ENCODE peak calls at places on chromosomes 11 and 22, in ten cellular contexts. K is lower leg skin; B is trophoblast cell; V is cardiac fibroblast; I is ovary; M is GM12865; G is Jurkat, Clone E6-1; A is dorsolateral prefrontal cortex; J is CD8-positive, alpha-beta memory T cell; Z is heart right ventricle. L is an unnamed sample.

GRCh38 chr11:12725047-12725862 is 51.0 kb downstream of the TEAD1 start:
- DNase-seq in K (no peak), B (no peak), V (peak), I (no peak), M (peak), G (no peak), A (no peak), J (no peak), Z (no peak), L (no peak)

GRCh38 chr11:3882671-3883070 is 27.2 kb downstream of the STIM1 start:
- DNase-seq in K (no peak), B (no peak), V (no peak), I (no peak), M (no peak), G (no peak), A (no peak), J (peak), Z (no peak), L (no peak)

GRCh38 chr11:27485930-27486773 is 13.6 kb upstream of the LGR4 start:
- DNase-seq in K (peak), B (peak), V (peak), I (no peak), M (peak), G (peak), A (no peak), J (peak), Z (no peak), L (no peak)

GRCh38 chr11:61102667-61103491 is 590 bp downstream of the CD5 start:
- DNase-seq in K (no peak), B (no peak), V (no peak), I (no peak), M (no peak), G (peak), A (no peak), J (peak), Z (no peak), L (no peak)

GRCh38 chr11:45754261-45754709 is 50.7 kb upstream of the SLC35C1 start:
- DNase-seq in K (no peak), B (peak), V (peak), I (peak), M (no peak), G (no peak), A (no peak), J (no peak), Z (peak), L (no peak)

GRCh38 chr11:119121811-119122124 is 388 bp downstream of the HINFP start:
- DNase-seq in K (no peak), B (no peak), V (no peak), I (no peak), M (no peak), G (no peak), A (no peak), J (no peak), Z (no peak), L (no peak)

GRCh38 chr11:12979928-12980689 is 29.0 kb upstream of the RASSF10 start:
- DNase-seq in K (no peak), B (no peak), V (no peak), I (no peak), M (no peak), G (no peak), A (no peak), J (no peak), Z (no peak), L (no peak)

GRCh38 chr11:65650547-65651338 is 12.0 kb downstream of the RELA start:
- DNase-seq in K (no peak), B (peak), V (no peak), I (peak), M (no peak), G (no peak), A (no peak), J (no peak), Z (no peak), L (no peak)

GRCh38 chr11:3849297-3849874 is 6.1 kb upstream of the STIM1 start:
- DNase-seq in K (no peak), B (peak), V (peak), I (no peak), M (peak), G (no peak), A (no peak), J (peak), Z (no peak), L (no peak)

GRCh38 chr22:20127318-20127868 is 4.2 kb upstream of the ZDHHC8 start:
- DNase-seq in K (no peak), B (no peak), V (no peak), I (no peak), M (no peak), G (no peak), A (no peak), J (no peak), Z (no peak), L (no peak)

GRCh38 chr22:30649430-30650007 is 13.9 kb downstream of the SLC35E4 start:
- DNase-seq in K (peak), B (peak), V (peak), I (no peak), M (peak), G (no peak), A (no peak), J (no peak), Z (no peak), L (peak)

GRCh38 chr11:47003180-47003877 is 66.8 kb downstream of the CSTPP1 start:
- DNase-seq in K (no peak), B (no peak), V (no peak), I (no peak), M (no peak), G (peak), A (no peak), J (no peak), Z (no peak), L (no peak)

GRCh38 chr22:25698986-25699385 is 43.0 kb upstream of the MYO18B start:
- DNase-seq in K (no peak), B (no peak), V (no peak), I (no peak), M (no peak), G (no peak), A (no peak), J (no peak), Z (no peak), L (no peak)

GRCh38 chr11:100789500-100789899 is 102.4 kb downstream of the ARHGAP42 start:
- DNase-seq in K (peak), B (peak), V (peak), I (no peak), M (no peak), G (no peak), A (no peak), J (no peak), Z (peak), L (no peak)

GRCh38 chr11:62726156-62727006 is 876 bp downstream of the HNRNPUL2 start:
- DNase-seq in K (peak), B (no peak), V (no peak), I (no peak), M (no peak), G (no peak), A (no peak), J (peak), Z (no peak), L (no peak)

GRCh38 chr11:8167796-8168195 is 1.0 kb downstream of the RIC3 start:
- DNase-seq in K (no peak), B (no peak), V (peak), I (no peak), M (no peak), G (peak), A (no peak), J (no peak), Z (no peak), L (no peak)

GRCh38 chr22:20176421-20177060 is 25.7 kb upstream of the CCDC188 start:
- DNase-seq in K (no peak), B (no peak), V (no peak), I (no peak), M (no peak), G (no peak), A (no peak), J (no peak), Z (no peak), L (no peak)

GRCh38 chr11:94638278-94638901 is 71.2 kb downstream of the PIWIL4 start:
- DNase-seq in K (no peak), B (peak), V (no peak), I (no peak), M (no peak), G (no peak), A (no peak), J (no peak), Z (no peak), L (no peak)

GRCh38 chr22:44193537-44193896 is 12.8 kb downstream of the PARVG start:
- DNase-seq in K (no peak), B (no peak), V (no peak), I (no peak), M (peak), G (peak), A (no peak), J (peak), Z (no peak), L (no peak)

GRCh38 chr11:57155400-57155799 is 26.4 kb upstream of the LRRC55 start:
- DNase-seq in K (no peak), B (peak), V (no peak), I (no peak), M (no peak), G (no peak), A (no peak), J (no peak), Z (no peak), L (no peak)

GRCh38 chr11:110147965-110148709 is 54.9 kb downstream of the ZC3H12C start:
- DNase-seq in K (no peak), B (no peak), V (peak), I (no peak), M (no peak), G (no peak), A (no peak), J (no peak), Z (no peak), L (peak)

GRCh38 chr11:118264568-118265470 is 722 bp upstream of the MPZL2 start:
- DNase-seq in K (no peak), B (no peak), V (no peak), I (no peak), M (no peak), G (no peak), A (no peak), J (no peak), Z (no peak), L (no peak)

GRCh38 chr22:47100646-47101045 is 338.2 kb downstream of the TBC1D22A start:
- DNase-seq in K (no peak), B (no peak), V (no peak), I (no peak), M (no peak), G (no peak), A (no peak), J (no peak), Z (no peak), L (no peak)

GRCh38 chr22:43919106-43919965 is 4.3 kb upstream of the PNPLA3 start:
- DNase-seq in K (no peak), B (no peak), V (no peak), I (no peak), M (no peak), G (no peak), A (no peak), J (no peak), Z (no peak), L (no peak)

GRCh38 chr22:46066691-46067090 is 83.6 kb upstream of the PPARA start:
- DNase-seq in K (no peak), B (no peak), V (no peak), I (no peak), M (no peak), G (no peak), A (peak), J (no peak), Z (peak), L (no peak)

GRCh38 chr11:116371146-116371545 is 401.6 kb downstream of the BUD13 start:
- DNase-seq in K (no peak), B (no peak), V (no peak), I (no peak), M (no peak), G (no peak), A (no peak), J (no peak), Z (no peak), L (no peak)

GRCh38 chr11:68843703-68844312 is 2.1 kb upstream of the CPT1A start:
- DNase-seq in K (no peak), B (peak), V (peak), I (peak), M (peak), G (peak), A (no peak), J (peak), Z (peak), L (no peak)

GRCh38 chr11:68844801-68845200 is 3.1 kb upstream of the CPT1A start:
- DNase-seq in K (no peak), B (peak), V (no peak), I (no peak), M (no peak), G (no peak), A (no peak), J (no peak), Z (no peak), L (no peak)

GRCh38 chr11:68843052-68843561 is 1.4 kb upstream of the CPT1A start:
- DNase-seq in K (no peak), B (no peak), V (peak), I (no peak), M (peak), G (peak), A (no peak), J (peak), Z (no peak), L (no peak)

GRCh38 chr11:68845351-68846002 is 3.8 kb upstream of the CPT1A start:
- DNase-seq in K (no peak), B (peak), V (peak), I (no peak), M (no peak), G (no peak), A (no peak), J (no peak), Z (no peak), L (no peak)

GRCh38 chr11:68844376-68844775 is 2.7 kb upstream of the CPT1A start:
- DNase-seq in K (no peak), B (peak), V (no peak), I (no peak), M (no peak), G (no peak), A (no peak), J (no peak), Z (no peak), L (no peak)
- H3K4me3 ChIP-seq in K (no peak), B (no peak), V (no peak), I (no peak), M (no peak), G (peak), A (no peak), J (peak), Z (no peak), L (no peak)

GRCh38 chr22:35587896-35588295 is 29.2 kb downstream of the MB start:
- DNase-seq in K (no peak), B (no peak), V (no peak), I (no peak), M (no peak), G (no peak), A (no peak), J (no peak), Z (no peak), L (no peak)

GRCh38 chr22:35590634-35591295 is 26.4 kb downstream of the MB start:
- DNase-seq in K (no peak), B (no peak), V (no peak), I (no peak), M (no peak), G (no peak), A (no peak), J (no peak), Z (peak), L (no peak)

GRCh38 chr22:35591696-35592417 is 25.3 kb downstream of the MB start:
- DNase-seq in K (no peak), B (peak), V (no peak), I (no peak), M (no peak), G (no peak), A (no peak), J (no peak), Z (no peak), L (no peak)

GRCh38 chr22:35589071-35589735 is 27.9 kb downstream of the MB start:
- DNase-seq in K (no peak), B (peak), V (peak), I (no peak), M (no peak), G (no peak), A (no peak), J (no peak), Z (no peak), L (peak)

DNA sequence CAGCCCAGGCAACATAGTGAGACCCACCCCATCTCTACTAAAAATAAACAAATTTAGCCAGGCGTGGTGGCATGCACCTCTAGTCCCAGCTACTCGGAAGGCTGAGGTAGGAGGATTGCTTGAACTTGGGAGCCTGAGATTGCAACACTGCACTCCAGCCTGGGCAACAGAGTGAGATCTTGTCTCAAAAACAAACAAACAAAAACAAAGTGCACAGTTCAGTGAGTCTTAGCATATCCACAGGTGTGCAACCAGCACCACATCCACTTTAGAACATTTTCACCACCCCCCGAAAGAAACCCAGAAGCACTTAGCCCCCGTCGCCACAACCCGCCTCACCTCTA is 27.4 kb downstream of the MB start:
- DNase-seq in K (no peak), B (no peak), V (no peak), I (no peak), M (no peak), G (no peak), A (no peak), J (no peak), Z (no peak), L (no peak)
- H3K4me3 ChIP-seq in K (no peak), B (no peak), V (no peak), I (no peak), M (no peak), G (no peak), A (no peak), J (no peak), Z (no peak), L (no peak)

GRCh38 chr11:64007160-64007628 is 21.0 kb downstream of the OTUB1 start:
- DNase-seq in K (no peak), B (peak), V (peak), I (no peak), M (no peak), G (no peak), A (no peak), J (no peak), Z (no peak), L (no peak)

GRCh38 chr11:64009234-64009633 is 23.0 kb downstream of the OTUB1 start:
- DNase-seq in K (no peak), B (no peak), V (no peak), I (no peak), M (no peak), G (no peak), A (no peak), J (no peak), Z (no peak), L (no peak)

GRCh38 chr11:64008283-64008931 is 22.2 kb downstream of the OTUB1 start:
- DNase-seq in K (no peak), B (no peak), V (no peak), I (no peak), M (no peak), G (no peak), A (no peak), J (no peak), Z (no peak), L (no peak)

GRCh38 chr11:64006468-64006867 is 20.2 kb downstream of the OTUB1 start:
- DNase-seq in K (no peak), B (no peak), V (no peak), I (no peak), M (no peak), G (no peak), A (no peak), J (no peak), Z (no peak), L (no peak)

DNA sequence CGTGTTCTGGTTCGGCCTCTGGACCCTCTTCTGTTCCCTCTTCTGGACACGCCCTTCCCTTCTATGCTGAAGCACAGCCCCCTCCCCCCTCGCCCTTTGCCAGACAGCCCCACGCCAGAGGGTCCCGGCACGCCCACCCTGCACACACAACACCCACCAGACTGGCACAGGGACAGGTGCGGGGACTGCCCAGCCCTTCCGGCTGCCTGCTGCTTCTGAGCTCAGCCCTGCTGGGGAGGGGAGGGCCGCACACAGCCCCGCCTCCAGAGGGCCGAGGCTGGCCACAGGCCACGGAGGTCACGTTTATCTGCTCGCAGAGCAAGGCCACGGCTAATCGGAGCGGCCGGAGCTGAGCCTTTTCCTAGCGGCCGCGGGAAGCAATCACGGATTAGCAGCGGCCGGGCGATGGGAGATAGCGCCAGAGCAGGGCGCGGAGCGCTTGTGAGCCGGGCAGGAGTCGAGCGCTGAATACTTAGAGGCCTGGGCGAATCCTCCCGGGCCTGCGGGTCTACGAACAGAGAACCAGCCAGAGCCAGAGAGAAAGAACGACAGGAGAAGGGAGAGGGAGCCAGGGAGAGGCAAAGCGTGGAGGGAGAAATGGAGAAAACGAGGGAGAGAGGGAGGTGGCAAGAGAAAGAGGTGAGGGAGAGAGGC is 21.5 kb downstream of the OTUB1 start:
- DNase-seq in K (peak), B (peak), V (peak), I (peak), M (no peak), G (no peak), A (peak), J (no peak), Z (peak), L (no peak)
- H3K4me3 ChIP-seq in K (no peak), B (no peak), V (peak), I (peak), M (no peak), G (no peak), A (peak), J (no peak), Z (no peak), L (no peak)

DNA sequence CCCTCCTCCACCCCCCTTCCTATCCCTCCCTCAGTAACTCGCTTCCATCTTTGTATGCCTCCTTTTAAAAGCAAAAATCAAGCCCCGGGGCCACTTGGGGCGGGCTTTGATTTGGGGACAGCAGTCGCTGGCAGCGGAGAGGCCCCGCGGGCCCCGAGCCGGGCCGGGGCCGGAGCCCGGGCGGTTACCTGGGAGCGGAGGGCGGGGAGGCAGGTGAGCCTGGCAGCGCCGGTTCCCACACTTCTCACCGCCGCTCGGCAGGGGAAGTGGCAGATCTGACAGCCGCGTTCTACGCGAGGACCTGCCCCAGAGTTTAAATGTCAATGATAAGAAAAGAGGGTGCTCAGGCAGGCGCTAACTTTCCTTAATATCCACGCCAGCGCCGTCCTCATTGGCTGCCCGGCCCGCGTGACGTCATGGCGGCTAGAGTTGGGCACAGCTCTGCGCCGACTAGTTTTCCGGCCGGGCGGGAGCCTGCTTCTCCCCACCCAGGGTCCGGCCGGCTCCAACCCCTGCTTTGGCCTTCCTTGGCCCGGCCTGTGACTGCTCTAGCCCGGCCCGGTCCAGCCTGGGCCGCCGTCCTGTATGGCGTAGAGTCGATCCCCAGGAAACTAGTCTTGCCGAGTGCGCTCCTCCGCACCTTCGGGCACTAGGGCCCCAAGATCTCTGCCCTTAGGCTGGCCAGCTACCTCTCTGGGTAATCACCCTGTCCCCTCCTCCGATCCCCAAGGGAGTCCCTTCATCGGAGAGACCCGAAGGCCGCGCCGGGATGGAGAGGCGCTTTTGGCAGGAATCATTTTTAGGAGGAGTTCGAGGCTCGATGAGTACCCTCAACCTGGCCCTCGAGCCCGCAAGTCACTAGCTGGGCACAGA is 6.7 kb upstream of the PAX6 start:
- DNase-seq in K (no peak), B (no peak), V (no peak), I (no peak), M (no peak), G (no peak), A (no peak), J (no peak), Z (no peak), L (no peak)
- H3K4me3 ChIP-seq in K (no peak), B (no peak), V (no peak), I (no peak), M (no peak), G (peak), A (peak), J (peak), Z (peak), L (no peak)

GRCh38 chr11:67356551-67356866 is 3.2 kb upstream of the POLD4 start:
- DNase-seq in K (no peak), B (no peak), V (no peak), I (no peak), M (no peak), G (no peak), A (no peak), J (no peak), Z (no peak), L (no peak)
- H3K4me3 ChIP-seq in K (no peak), B (no peak), V (no peak), I (no peak), M (peak), G (no peak), A (no peak), J (no peak), Z (no peak), L (no peak)

GRCh38 chr22:23218867-23219251 is 38.5 kb downstream of the BCR start:
- DNase-seq in K (no peak), B (no peak), V (peak), I (peak), M (peak), G (no peak), A (no peak), J (no peak), Z (peak), L (peak)
- H3K4me3 ChIP-seq in K (no peak), B (no peak), V (no peak), I (no peak), M (no peak), G (peak), A (no peak), J (peak), Z (no peak), L (no peak)

GRCh38 chr11:75532200-75532972 is 6.6 kb upstream of the GDPD5 start:
- DNase-seq in K (peak), B (peak), V (peak), I (peak), M (peak), G (peak), A (peak), J (peak), Z (peak), L (no peak)
- H3K4me3 ChIP-seq in K (no peak), B (no peak), V (no peak), I (no peak), M (no peak), G (no peak), A (no peak), J (no peak), Z (no peak), L (no peak)